ENCODE peak calls at places on chromosomes 16 and 17, in six cellular contexts. L, Z, G, C, D and P are unnamed samples.

GRCh38 chr17:77120866-77121265 is 19.9 kb upstream of the SEC14L1 start:
- DNase-seq in L (no peak), Z (no peak), G (no peak), C (no peak), D (no peak), P (no peak)

GRCh38 chr17:1779571-1780074 is 17.8 kb downstream of the SERPINF1 start:
- DNase-seq in L (no peak), Z (peak; percentile 93), G (peak; percentile 48), C (peak; percentile 95), D (no peak), P (no peak)

GRCh38 chr16:47358816-47359215 is 102.0 kb downstream of the ITFG1 start:
- DNase-seq in L (no peak), Z (no peak), G (no peak), C (peak; percentile 14), D (no peak), P (no peak)

GRCh38 chr16:70018254-70018653 is 67.1 kb downstream of the CLEC18A start:
- DNase-seq in L (peak; percentile 42), Z (no peak), G (no peak), C (peak; percentile 4), D (no peak), P (peak; percentile 6)

GRCh38 chr17:20241855-20242254 is 225.5 kb downstream of the LGALS9B start:
- DNase-seq in L (no peak), Z (no peak), G (no peak), C (no peak), D (no peak), P (no peak)

GRCh38 chr17:22301353-22301745 is 609.0 kb downstream of the KCNJ18 start:
- DNase-seq in L (no peak), Z (no peak), G (no peak), C (no peak), D (peak; percentile 58), P (no peak)

GRCh38 chr16:30901201-30902069 is 5.0 kb downstream of the CTF1 start:
- DNase-seq in L (no peak), Z (no peak), G (no peak), C (no peak), D (no peak), P (peak; percentile 17)

GRCh38 chr16:27724491-27724878 is 174.5 kb downstream of the KATNIP start:
- DNase-seq in L (no peak), Z (no peak), G (no peak), C (no peak), D (no peak), P (no peak)

GRCh38 chr17:80486692-80487091 is 10.3 kb upstream of the NPTX1 start:
- DNase-seq in L (no peak), Z (no peak), G (no peak), C (no peak), D (no peak), P (no peak)

GRCh38 chr17:336110-337021 is 16.2 kb downstream of the RPH3AL start:
- DNase-seq in L (peak; percentile 4), Z (no peak), G (peak; percentile 71), C (no peak), D (peak; percentile 91), P (no peak)

GRCh38 chr16:71360378-71360777 is 1.9 kb downstream of the CALB2 start:
- DNase-seq in L (no peak), Z (peak; percentile 36), G (no peak), C (peak; percentile 84), D (no peak), P (no peak)

GRCh38 chr17:76644995-76645394 is 1.4 kb upstream of the ST6GALNAC1 start:
- DNase-seq in L (no peak), Z (no peak), G (no peak), C (no peak), D (no peak), P (no peak)

GRCh38 chr16:80824623-80825364 is 20.4 kb upstream of the CDYL2 start:
- DNase-seq in L (no peak), Z (peak; percentile 25), G (no peak), C (peak; percentile 49), D (no peak), P (peak; percentile 37)

GRCh38 chr16:23587726-23588125 is 8.4 kb downstream of the NDUFAB1 start:
- DNase-seq in L (no peak), Z (peak; percentile 39), G (no peak), C (peak; percentile 79), D (no peak), P (no peak)

GRCh38 chr16:15990902-15991301 is 41.5 kb downstream of the ABCC1 start:
- DNase-seq in L (no peak), Z (no peak), G (no peak), C (no peak), D (no peak), P (no peak)

GRCh38 chr17:10311131-10311530 is 61.7 kb downstream of the MYH13 start:
- DNase-seq in L (no peak), Z (no peak), G (no peak), C (no peak), D (no peak), P (no peak)

GRCh38 chr17:52923658-52924057 is 765.1 kb upstream of the CA10 start:
- DNase-seq in L (no peak), Z (no peak), G (no peak), C (no peak), D (no peak), P (no peak)

DNA sequence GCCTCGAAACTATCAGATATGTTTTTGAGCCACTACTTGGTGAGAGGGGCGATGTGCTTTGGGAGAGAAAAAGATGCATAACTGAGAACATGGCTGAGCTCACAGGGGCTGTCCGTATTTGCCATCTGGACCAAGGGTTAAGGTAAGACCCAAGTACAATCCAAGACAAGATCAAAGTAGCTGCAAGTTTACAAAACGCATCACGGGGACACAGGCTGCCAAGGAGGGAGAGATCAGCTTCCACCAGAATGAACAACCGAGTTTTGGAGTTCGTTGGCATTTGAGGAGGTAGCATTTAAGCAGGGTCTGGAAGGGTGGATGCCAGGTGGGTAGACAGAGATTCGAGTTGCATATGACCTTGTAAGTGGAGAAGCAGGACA is 2.2 kb downstream of the PITPNC1 start:
- DNase-seq in L (no peak), Z (no peak), G (no peak), C (no peak), D (no peak), P (no peak)
- TF ChIP-seq CTCF in L (no peak), Z (no peak), G (no peak), C (no peak), D (no peak), P (no peak)

GRCh38 chr16:26111900-26112299 is 420.1 kb downstream of the HS3ST4 start:
- DNase-seq in L (no peak), Z (no peak), G (no peak), C (no peak), D (no peak), P (no peak)
- TF ChIP-seq CTCF in L (no peak), Z (no peak), G (no peak), C (no peak), D (no peak), P (no peak)

GRCh38 chr17:43531955-43532354 is 14.2 kb downstream of the ETV4 start:
- DNase-seq in L (no peak), Z (no peak), G (no peak), C (no peak), D (no peak), P (no peak)
- TF ChIP-seq CTCF in L (no peak), Z (no peak), G (no peak), C (no peak), D (no peak), P (no peak)

GRCh38 chr17:62925267-62925836 is 40.7 kb upstream of the TANC2 start:
- DNase-seq in L (no peak), Z (no peak), G (no peak), C (peak; percentile 20), D (no peak), P (no peak)

GRCh38 chr17:62927083-62927482 is 39.0 kb upstream of the TANC2 start:
- DNase-seq in L (no peak), Z (no peak), G (no peak), C (no peak), D (no peak), P (no peak)

GRCh38 chr17:62920300-62920699 is 45.7 kb upstream of the TANC2 start:
- DNase-seq in L (no peak), Z (no peak), G (no peak), C (no peak), D (no peak), P (no peak)

GRCh38 chr17:62921837-62922236 is 44.2 kb upstream of the TANC2 start:
- DNase-seq in L (no peak), Z (no peak), G (no peak), C (no peak), D (no peak), P (no peak)

GRCh38 chr17:62923515-62924150 is 42.4 kb upstream of the TANC2 start:
- DNase-seq in L (no peak), Z (no peak), G (no peak), C (no peak), D (no peak), P (no peak)
- TF ChIP-seq CTCF in L (no peak), Z (no peak), G (no peak), C (no peak), D (no peak), P (no peak)

GRCh38 chr16:29791845-29792797 is 1.6 kb downstream of the KIF22 start:
- DNase-seq in L (no peak), Z (no peak), G (no peak), C (no peak), D (no peak), P (no peak)

GRCh38 chr16:29794231-29794710 is 3.7 kb downstream of the KIF22 start:
- DNase-seq in L (no peak), Z (no peak), G (no peak), C (no peak), D (no peak), P (no peak)

GRCh38 chr16:29789775-29790182 is 772 bp upstream of the KIF22 start:
- DNase-seq in L (no peak), Z (no peak), G (no peak), C (no peak), D (no peak), P (no peak)

GRCh38 chr16:29790949-29791844 is 646 bp downstream of the KIF22 start:
- DNase-seq in L (no peak), Z (no peak), G (no peak), C (no peak), D (no peak), P (no peak)

DNA sequence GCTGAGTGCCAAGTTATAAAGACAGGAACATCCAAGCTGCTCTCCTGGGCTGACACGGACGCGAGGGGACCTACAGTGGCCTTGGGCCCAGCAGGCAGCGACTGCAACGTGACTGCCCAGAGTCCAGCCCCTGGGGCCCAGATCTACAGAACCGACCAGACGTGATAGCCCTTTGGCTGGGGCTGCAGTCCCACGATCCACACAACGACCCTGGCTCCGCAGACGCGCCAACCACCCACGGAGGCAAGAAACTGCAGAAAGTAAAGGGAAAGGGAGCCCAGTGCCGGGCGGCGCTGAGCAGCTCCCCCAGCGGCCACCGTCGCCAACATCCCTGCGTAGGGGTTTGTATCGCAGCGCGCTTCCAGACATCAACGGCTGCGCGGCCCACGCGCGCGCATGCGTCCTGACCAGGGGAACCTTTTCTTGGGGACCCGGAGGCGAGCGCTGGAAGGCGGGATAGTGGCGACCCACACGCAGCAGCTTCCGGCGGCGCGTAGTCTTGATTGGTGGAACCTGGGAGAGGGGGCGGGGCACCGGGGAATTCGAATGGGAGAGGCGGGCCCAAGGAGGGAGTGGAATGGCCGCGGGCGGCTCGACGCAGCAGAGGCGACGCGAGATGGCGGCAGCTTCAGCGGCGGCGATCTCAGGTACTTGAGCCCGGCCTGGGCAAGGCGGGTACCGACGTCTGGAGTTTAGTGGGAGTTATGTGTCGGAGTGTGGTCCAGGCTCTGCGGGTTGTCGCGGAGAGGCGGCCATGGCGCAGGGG is at the start of gene KIF22:
- DNase-seq in L (peak; percentile 100), Z (peak; percentile 92), G (peak; percentile 96), C (peak; percentile 99), D (peak; percentile 100), P (peak; percentile 99)
- TF ChIP-seq CTCF in L (peak; percentile 67), Z (peak; percentile 70), G (peak; percentile 44), C (peak; percentile 57), D (peak; percentile 93), P (peak; percentile 85)